ENCODE peak calls at places on chromosomes 11 and 22, in six cellular contexts. U, Z, E, J, K and T are unnamed samples.

GRCh38 chr11:4019891-4020290 is 74.7 kb upstream of the RRM1 start:
- DNase-seq in Z (no peak), J (no peak), E (no peak), K (no peak), U (no peak), T (no peak)

GRCh38 chr11:32891657-32892354 is 805 bp upstream of the QSER1 start:
- DNase-seq in K (peak; percentile 9), U (no peak), Z (no peak), E (no peak), J (no peak), T (no peak)

GRCh38 chr11:134905513-134905912 is 493.5 kb upstream of the B3GAT1 start:
- DNase-seq in J (no peak), U (no peak), Z (no peak), E (no peak), K (no peak), T (no peak)

GRCh38 chr11:133889893-133890292 is 44.6 kb upstream of the SPATA19 start:
- DNase-seq in J (peak; percentile 24), E (no peak), U (no peak), Z (no peak), K (no peak), T (no peak)

GRCh38 chr11:59641156-59641555 is 25.6 kb upstream of the OSBP start:
- DNase-seq in Z (no peak), E (no peak), K (no peak), U (no peak), J (no peak), T (no peak)

GRCh38 chr22:42830161-42830560 is 26.9 kb downstream of the ARFGAP3 start:
- DNase-seq in Z (no peak), E (no peak), J (no peak), K (no peak), U (no peak), T (no peak)

GRCh38 chr11:134388590-134388989 is 23.5 kb downstream of the B3GAT1 start:
- DNase-seq in U (no peak), J (no peak), E (no peak), K (no peak), Z (no peak), T (no peak)

GRCh38 chr22:17665248-17665647 is 26.7 kb downstream of the BCL2L13 start:
- DNase-seq in K (no peak), U (no peak), E (no peak), Z (no peak), J (no peak), T (no peak)

GRCh38 chr11:62627718-62628117 is 5.9 kb upstream of the B3GAT3 start:
- DNase-seq in E (no peak), K (no peak), J (no peak), U (no peak), Z (no peak), T (no peak)

GRCh38 chr22:19756288-19757128 is 4.1 kb upstream of the TBX1 start:
- DNase-seq in J (no peak), K (peak; percentile 72), E (peak; percentile 71), U (no peak), Z (peak; percentile 99), T (peak; percentile 79)

GRCh38 chr11:68340784-68341556 is 28.6 kb downstream of the LRP5 start:
- DNase-seq in K (peak; percentile 49), U (no peak), J (no peak), Z (no peak), E (no peak), T (no peak)

GRCh38 chr22:42604403-42604802 is 10.3 kb downstream of the POLDIP3 start:
- DNase-seq in E (no peak), Z (no peak), J (no peak), K (no peak), U (no peak), T (peak; percentile 51)

GRCh38 chr11:86335131-86335768 is 33.2 kb downstream of the HIKESHI start:
- DNase-seq in Z (no peak), K (no peak), U (no peak), J (no peak), E (no peak), T (no peak)

GRCh38 chr22:23264610-23265388 is 84.5 kb downstream of the BCR start:
- DNase-seq in U (peak; percentile 76), K (no peak), J (no peak), Z (peak; percentile 67), E (no peak), T (peak; percentile 85)
- TF ChIP-seq EP300 in U (no peak), K (no peak), J (no peak), Z (no peak), E (no peak), T (no peak)

DNA sequence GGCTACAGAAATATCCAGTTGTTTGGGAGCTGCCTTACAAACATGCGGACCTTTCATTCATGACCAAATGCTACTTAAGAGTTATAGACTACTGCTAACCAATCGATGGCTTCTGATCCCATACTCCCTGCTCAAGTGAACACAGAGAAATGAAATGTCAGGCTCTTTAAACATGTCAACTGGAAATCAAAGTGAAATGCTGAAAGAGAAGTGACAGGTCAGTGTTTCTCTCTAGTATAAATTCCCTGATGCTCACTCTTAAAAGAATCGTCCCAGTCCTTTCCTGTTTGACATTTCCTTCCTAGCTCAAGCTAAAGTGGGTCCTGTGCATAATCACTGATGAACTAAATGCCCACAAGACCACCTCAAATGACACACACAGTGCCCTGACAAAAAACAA is 331.0 kb downstream of the TTC28 start:
- DNase-seq in Z (no peak), U (no peak), J (no peak), E (no peak), K (no peak), T (no peak)
- TF ChIP-seq EP300 in Z (no peak), U (no peak), J (no peak), E (no peak), K (no peak), T (no peak)

DNA sequence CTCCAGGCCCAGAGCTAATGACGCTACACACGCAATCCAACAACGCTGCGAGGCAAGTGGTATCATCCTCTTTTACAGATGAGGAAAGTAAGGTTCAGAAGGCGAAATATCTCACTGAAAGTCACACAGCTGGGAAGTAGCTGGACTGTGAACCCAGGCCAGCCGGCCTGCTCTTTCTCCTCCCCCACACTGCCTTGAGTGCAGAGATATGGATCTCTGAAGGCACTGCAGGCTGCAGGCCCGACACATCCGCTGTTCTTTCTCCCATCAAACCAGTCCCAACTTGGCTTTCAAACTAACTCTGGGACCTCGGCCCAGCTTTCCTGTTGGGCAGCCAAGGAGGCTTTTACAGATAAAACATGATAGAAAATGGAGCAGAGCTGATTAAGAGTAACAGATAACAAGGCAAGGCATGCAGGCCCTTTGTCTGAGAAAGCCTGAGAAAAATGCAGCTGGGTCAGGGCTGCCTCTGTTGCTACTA is 64.0 kb upstream of the PTPRJ start:
- DNase-seq in J (peak; percentile 71), Z (peak; percentile 45), U (no peak), K (no peak), E (no peak), T (peak; percentile 72)
- TF ChIP-seq EP300 in J (no peak), Z (peak; percentile 55), U (no peak), K (no peak), E (no peak), T (no peak)

GRCh38 chr11:67240575-67241389 is 25.5 kb upstream of the GRK2 start:
- DNase-seq in Z (peak; percentile 63), K (peak; percentile 56), U (peak; percentile 70), J (peak; percentile 81), E (peak; percentile 82), T (peak; percentile 59)
- TF ChIP-seq EP300 in Z (no peak), K (no peak), U (no peak), J (no peak), E (no peak), T (no peak)

GRCh38 chr11:34239465-34240149 is 118.2 kb downstream of the ABTB2 start:
- DNase-seq in J (no peak), K (no peak), U (no peak), Z (no peak), E (no peak), T (no peak)
- TF ChIP-seq EP300 in J (no peak), K (no peak), U (no peak), Z (no peak), E (no peak), T (no peak)

DNA sequence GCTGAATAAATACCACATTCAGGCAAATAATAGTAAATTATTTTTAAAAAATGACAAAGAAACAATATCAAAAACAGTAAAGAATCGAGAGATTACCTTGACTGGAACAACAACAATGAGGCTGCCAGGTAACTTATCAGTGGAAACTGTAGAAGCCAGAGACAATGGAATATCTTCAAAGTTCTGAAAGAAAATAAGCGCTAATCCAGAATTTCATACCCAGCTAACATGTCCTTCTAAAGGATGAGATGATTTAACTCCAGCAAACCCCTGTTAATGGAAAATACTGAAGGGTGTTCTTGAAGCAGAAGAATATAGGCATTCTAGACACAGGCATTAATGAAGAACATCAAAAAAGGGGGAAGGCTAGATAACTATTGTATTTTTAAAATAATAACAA is 20.7 kb upstream of the SCUBE2 start:
- DNase-seq in K (no peak), E (no peak), U (no peak), Z (no peak), J (no peak), T (no peak)
- TF ChIP-seq EP300 in K (no peak), E (no peak), U (no peak), Z (no peak), J (no peak), T (no peak)

DNA sequence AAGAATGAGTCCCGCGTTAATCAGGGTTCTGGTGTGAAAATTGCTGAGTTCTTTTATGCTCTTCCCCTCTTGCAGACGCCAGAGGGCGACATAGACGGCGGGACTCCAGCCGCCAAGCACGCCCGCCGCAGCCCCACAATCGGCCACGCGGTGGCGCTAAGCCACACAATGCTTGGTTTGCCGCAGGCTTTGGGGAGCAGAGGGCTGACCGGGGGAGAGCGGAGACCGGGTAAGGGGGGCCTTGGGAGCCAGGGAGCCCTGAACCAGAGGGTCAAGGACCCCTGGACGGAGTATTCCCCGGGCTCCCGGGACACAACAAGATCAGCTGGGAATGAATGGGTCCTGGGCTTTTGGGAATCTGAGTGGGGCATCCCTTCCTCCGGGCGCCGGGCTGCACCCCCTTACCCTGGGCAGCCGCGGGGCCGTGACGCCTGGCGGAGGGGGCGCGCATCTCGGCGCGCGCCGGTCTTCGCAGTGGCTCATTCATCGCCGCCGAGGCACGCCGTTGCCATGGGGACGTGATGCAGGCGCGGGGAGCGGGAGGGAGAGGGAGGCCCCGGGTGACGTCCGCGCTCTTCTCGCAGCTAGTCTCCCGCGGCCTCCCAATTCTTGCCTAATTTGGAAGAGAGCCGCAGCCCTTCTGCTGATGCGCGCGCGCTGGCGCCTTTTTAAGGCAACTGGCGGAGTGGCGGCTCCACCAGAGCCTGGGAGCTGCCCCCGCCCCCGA is 12.2 kb upstream of the NPAS4 start:
- DNase-seq in Z (peak; percentile 91), U (peak; percentile 93), K (peak; percentile 91), E (peak; percentile 90), J (peak; percentile 98), T (peak; percentile 91)
- TF ChIP-seq EP300 in Z (peak; percentile 31), U (peak; percentile 35), K (no peak), E (peak; percentile 47), J (peak; percentile 89), T (peak; percentile 69)

GRCh38 chr22:29766632-29767288 is at the start of gene ZMAT5:
- DNase-seq in E (peak; percentile 96), K (peak; percentile 97), U (peak; percentile 93), Z (peak; percentile 90), J (peak; percentile 97), T (peak; percentile 97)
- TF ChIP-seq EP300 in E (no peak), K (no peak), U (no peak), Z (no peak), J (no peak), T (no peak)